ENCODE peak calls at places on chromosomes 12 and 14, in six cellular contexts. C, B, E, T, A and O are unnamed samples.

GRCh38 chr14:25351269-25351668 is 301.3 kb upstream of the STXBP6 start:
- DNase-seq in E (no peak), T (no peak), B (no peak), C (no peak), A (no peak), O (no peak)

GRCh38 chr14:94307410-94307992 is 14.4 kb upstream of the SERPINA10 start:
- DNase-seq in C (peak), B (no peak), A (peak), T (no peak), E (no peak), O (no peak)

GRCh38 chr14:60655114-60655897 is 6.0 kb upstream of the SIX1 start:
- DNase-seq in A (no peak), C (no peak), E (no peak), B (no peak), T (no peak), O (no peak)

GRCh38 chr12:108419949-108420348 is 80.8 kb upstream of the CMKLR1 start:
- DNase-seq in B (no peak), E (no peak), C (no peak), A (no peak), T (no peak), O (no peak)

GRCh38 chr14:90615444-90616095 is 200.7 kb downstream of the TTC7B start:
- DNase-seq in A (no peak), E (no peak), T (peak), C (peak), B (no peak), O (no peak)

GRCh38 chr14:106129274-106129673 is 602.9 kb downstream of the TMEM121 start:
- DNase-seq in B (no peak), T (no peak), E (no peak), A (peak), C (no peak), O (no peak)

GRCh38 chr12:51103977-51104376 is 20.6 kb upstream of the CSRNP2 start:
- DNase-seq in T (no peak), C (no peak), E (no peak), A (no peak), B (no peak), O (no peak)

GRCh38 chr14:99475179-99475578 is 5.5 kb downstream of the SETD3 start:
- DNase-seq in T (no peak), B (no peak), E (no peak), A (no peak), C (no peak), O (no peak)

GRCh38 chr12:89156324-89156723 is 196.0 kb downstream of the DUSP6 start:
- DNase-seq in T (no peak), C (no peak), A (peak), B (no peak), E (no peak), O (no peak)

GRCh38 chr14:105205718-105206208 is 24.7 kb upstream of the NUDT14 start:
- DNase-seq in C (peak), A (no peak), E (peak), B (no peak), T (no peak), O (peak)

GRCh38 chr12:47973870-47974269 is 10.5 kb downstream of the TMEM106C start:
- DNase-seq in B (no peak), T (no peak), E (no peak), C (no peak), A (no peak), O (no peak)

GRCh38 chr14:33811731-33812130 is 139.1 kb downstream of the EGLN3 start:
- DNase-seq in C (no peak), E (no peak), T (no peak), B (no peak), A (no peak), O (no peak)

DNA sequence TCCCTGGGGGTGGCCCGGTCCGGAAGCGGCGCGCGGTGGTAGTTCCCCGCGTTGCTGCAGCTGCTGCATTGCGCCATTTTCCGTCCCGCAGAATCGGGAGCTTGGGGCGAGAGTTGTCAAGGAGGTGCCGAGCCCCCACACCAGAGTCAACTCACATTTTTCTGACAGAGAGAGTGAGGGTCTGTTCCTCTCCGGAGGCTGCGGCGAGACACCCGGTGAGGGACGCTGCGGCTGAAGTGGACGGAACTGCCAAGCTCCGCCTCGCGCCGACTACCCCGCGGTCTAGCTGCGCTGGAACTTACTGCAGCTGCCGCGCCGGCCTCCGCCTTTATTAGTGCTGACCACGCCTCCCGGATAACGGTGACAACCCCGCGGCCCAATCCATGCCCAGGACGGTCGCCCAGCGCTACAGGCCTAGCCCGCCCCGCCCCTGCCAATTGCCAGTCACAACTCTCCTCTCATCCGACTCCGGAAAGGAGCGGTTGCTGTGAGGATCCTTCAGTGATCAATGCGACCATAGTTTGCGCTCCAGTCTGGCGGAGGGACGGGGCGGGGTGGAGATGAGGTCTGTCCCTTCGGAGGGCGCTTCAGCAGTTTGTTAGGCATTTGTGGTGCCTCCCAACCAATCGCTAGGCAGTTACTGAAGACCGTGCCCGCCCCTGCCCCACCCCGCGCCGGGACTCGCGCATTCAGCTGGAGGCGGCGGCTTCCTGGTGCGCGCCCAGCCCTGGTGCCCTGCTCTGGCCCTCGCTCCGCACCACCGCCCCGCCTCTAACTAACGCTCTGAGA is at the start of gene VAMP1:
- DNase-seq in E (peak), C (peak), A (peak), B (peak), T (peak), O (peak)
- TF ChIP-seq CTCF in E (no peak), C (no peak), A (no peak), B (no peak), T (no peak), O (peak)

GRCh38 chr14:104113631-104114420 is 24.6 kb upstream of the KIF26A start:
- DNase-seq in A (no peak), T (no peak), B (no peak), C (no peak), E (peak), O (no peak)

GRCh38 chr14:104112609-104113571 is 25.5 kb upstream of the KIF26A start:
- DNase-seq in C (no peak), E (peak), A (no peak), T (no peak), B (no peak), O (peak)

GRCh38 chr14:104115131-104115600 is 23.2 kb upstream of the KIF26A start:
- DNase-seq in T (no peak), E (peak), A (no peak), C (no peak), B (no peak), O (no peak)

GRCh38 chr14:104115691-104116543 is 22.5 kb upstream of the KIF26A start:
- DNase-seq in A (no peak), C (no peak), E (peak), B (peak), T (no peak), O (peak)

DNA sequence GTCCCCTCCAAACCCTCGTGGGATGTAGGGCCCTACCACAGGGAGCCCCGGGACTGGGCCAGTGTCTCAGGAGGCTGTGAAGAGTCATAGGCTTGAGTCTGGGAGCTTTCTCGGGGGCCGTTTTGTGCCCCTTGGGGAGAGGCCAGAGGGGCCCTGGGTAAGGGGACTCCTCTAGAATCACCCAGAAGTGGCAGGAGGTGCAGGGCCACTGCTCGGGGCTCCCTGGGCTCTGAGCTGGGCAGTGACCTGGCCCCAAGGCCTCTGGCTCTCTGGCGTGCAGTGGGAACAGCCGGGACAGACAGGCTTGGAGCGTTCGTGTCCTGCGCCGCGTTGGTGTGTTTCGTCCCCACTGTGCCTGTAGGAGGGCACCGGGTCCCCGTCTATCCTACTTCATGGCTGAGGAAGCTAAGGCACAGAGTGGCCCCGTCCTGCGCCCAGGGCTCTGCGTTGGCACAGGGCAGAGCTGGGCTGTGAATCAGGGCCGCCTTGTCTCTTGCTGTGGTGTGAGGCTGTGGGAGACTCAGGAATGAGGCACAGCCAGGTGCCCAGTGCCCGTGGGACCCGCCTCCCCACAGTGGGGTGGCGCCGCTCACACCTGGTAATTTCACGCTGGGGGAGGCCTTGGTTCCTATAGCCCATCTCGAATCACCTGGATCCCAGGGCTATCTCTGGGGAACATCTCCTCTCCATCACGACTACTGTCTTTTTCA is 23.8 kb upstream of the KIF26A start:
- DNase-seq in E (peak), T (no peak), C (no peak), A (no peak), B (no peak), O (no peak)
- TF ChIP-seq POLR2A in E (no peak), T (no peak), C (no peak), A (no peak), B (no peak), O (no peak)

GRCh38 chr12:111304642-111305071 is 64.2 kb downstream of the PHETA1 start:
- DNase-seq in A (peak), T (no peak), E (no peak), C (no peak), B (no peak), O (no peak)
- TF ChIP-seq CTCF in A (peak), T (peak), E (peak), C (peak), B (peak), O (peak)

GRCh38 chr14:73491256-73491976 is 683 bp downstream of the RIOX1 start:
- DNase-seq in A (peak), B (peak), C (peak), T (peak), E (peak), O (peak)
- TF ChIP-seq POLR2A in A (no peak), B (peak), C (no peak), T (no peak), E (no peak), O (no peak)

DNA sequence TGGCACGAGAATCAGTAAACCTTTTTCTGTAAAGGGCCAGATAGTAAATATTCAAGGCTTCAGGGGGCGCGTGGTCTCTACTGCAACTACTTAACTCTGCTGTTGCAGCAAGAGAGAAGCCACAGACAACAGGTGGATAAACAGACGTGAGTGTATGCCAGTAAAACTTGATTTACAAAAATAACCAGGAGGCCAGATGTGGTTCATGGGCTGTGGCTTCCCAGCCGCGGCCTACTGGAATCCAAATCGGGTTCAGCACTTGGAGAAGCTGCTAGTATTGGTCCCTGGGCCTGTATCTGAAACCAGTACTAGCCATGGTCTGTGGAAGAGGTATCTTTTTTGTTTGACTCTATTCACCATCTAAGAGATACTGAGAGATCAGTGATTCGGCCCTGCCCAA is 13.3 kb downstream of the PPP2R5C start:
- DNase-seq in E (no peak), C (peak), T (no peak), A (no peak), B (no peak), O (no peak)
- TF ChIP-seq CTCF in E (no peak), C (no peak), T (no peak), A (no peak), B (no peak), O (no peak)

GRCh38 chr14:71776463-71777359 is 155.5 kb upstream of the RGS6 start:
- DNase-seq in T (no peak), A (no peak), E (no peak), B (no peak), C (no peak), O (no peak)

GRCh38 chr14:71780075-71780474 is 152.2 kb upstream of the RGS6 start:
- DNase-seq in E (no peak), C (peak), A (no peak), B (no peak), T (no peak), O (no peak)

GRCh38 chr14:71783786-71784185 is 148.4 kb upstream of the RGS6 start:
- DNase-seq in T (no peak), C (no peak), E (no peak), A (no peak), B (no peak), O (no peak)

GRCh38 chr14:71783101-71783500 is 149.1 kb upstream of the RGS6 start:
- DNase-seq in E (no peak), T (no peak), C (no peak), B (no peak), A (no peak), O (no peak)

DNA sequence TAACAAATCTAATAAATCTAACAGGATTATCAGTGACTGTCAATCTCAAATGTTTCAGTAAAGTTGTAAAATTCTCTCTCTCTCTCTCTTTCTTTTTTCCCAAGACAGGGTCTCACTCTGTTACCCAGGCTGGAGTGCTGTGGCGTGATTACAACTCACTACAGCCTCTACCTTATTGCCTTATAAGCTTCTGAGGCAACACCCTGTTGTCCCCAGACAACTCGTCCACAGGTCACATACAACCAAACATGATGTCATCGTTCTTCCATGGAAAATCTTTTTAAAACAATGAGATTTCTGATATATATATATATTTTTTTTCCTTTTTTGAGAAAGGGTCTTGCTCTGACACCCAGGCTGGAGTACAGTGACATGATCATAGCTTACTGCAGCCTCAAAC is 151.4 kb upstream of the RGS6 start:
- DNase-seq in E (no peak), T (no peak), A (no peak), B (no peak), C (no peak), O (no peak)
- TF ChIP-seq POLR2A in E (no peak), T (no peak), A (no peak), B (no peak), C (no peak), O (no peak)

GRCh38 chr12:53599579-53599978 is 26.6 kb downstream of the ATF7 start:
- DNase-seq in E (no peak), C (no peak), B (no peak), A (no peak), T (no peak), O (no peak)
- TF ChIP-seq CTCF in E (peak), C (peak), B (no peak), A (no peak), T (no peak), O (peak)